ENCODE peak calls at places on chromosomes 16 and 17, in ten cellular contexts. G is activated T-cell treated with anti-CD3 and anti-CD28 coated beads for 24 hours, B is LoVo, X is ovary, F is HCEC 1CT, N is MCF 10A, V is T-helper 2 cell, E is tibial nerve, W is prostate gland, T is HuH-7.5. H is an unnamed sample.

GRCh38 chr16:26672206-26672605 is 394.5 kb upstream of the C16orf82 start:
- DNase-seq in G (peak), N (no peak), E (no peak), V (no peak), B (no peak), T (no peak), F (no peak), X (no peak), W (no peak), H (no peak)

GRCh38 chr16:89330177-89330856 is 112.8 kb downstream of the ZNF778 start:
- DNase-seq in B (peak), E (no peak), T (no peak), G (no peak), W (no peak), X (no peak), V (no peak), N (peak), F (no peak), H (peak)

GRCh38 chr16:25014500-25015147 is 545 bp downstream of the ARHGAP17 start:
- DNase-seq in E (peak), N (peak), W (peak), T (peak), V (no peak), G (no peak), B (peak), X (peak), F (peak), H (peak)

GRCh38 chr17:71987634-71988033 is 133.2 kb upstream of the SOX9 start:
- DNase-seq in B (no peak), N (peak), E (no peak), W (no peak), T (no peak), V (no peak), F (peak), X (no peak), G (no peak), H (no peak)

GRCh38 chr16:9138731-9139501 is 47.5 kb downstream of the HAPSTR1 start:
- DNase-seq in V (peak), G (peak), B (peak), E (peak), F (peak), X (peak), N (peak), T (peak), W (peak), H (peak)

GRCh38 chr16:2163211-2163881 is 7.8 kb downstream of the TRAF7 start:
- DNase-seq in T (no peak), F (no peak), V (no peak), E (no peak), B (peak), W (peak), N (peak), G (no peak), X (no peak), H (peak)

GRCh38 chr16:87474566-87474996 is 18.2 kb downstream of the ZCCHC14 start:
- DNase-seq in B (no peak), E (no peak), N (no peak), G (no peak), F (no peak), T (peak), W (no peak), X (no peak), V (no peak), H (no peak)

GRCh38 chr16:35180970-35181369 is 1721.6 kb downstream of the TP53TG3F start:
- DNase-seq in F (no peak), N (no peak), X (no peak), V (no peak), G (no peak), T (no peak), W (no peak), E (no peak), B (no peak), H (no peak)

GRCh38 chr17:35167666-35168065 is 20.0 kb downstream of the UNC45B start:
- DNase-seq in X (no peak), B (no peak), E (no peak), T (no peak), F (peak), N (peak), W (no peak), V (no peak), G (no peak), H (no peak)

GRCh38 chr16:63057342-63057741 is 1021.1 kb upstream of the CDH8 start:
- DNase-seq in V (no peak), W (no peak), G (no peak), F (no peak), X (no peak), B (no peak), E (no peak), T (no peak), N (no peak), H (no peak)

GRCh38 chr16:84532855-84533486 is 28.5 kb upstream of the MEAK7 start:
- DNase-seq in B (no peak), T (no peak), W (no peak), V (no peak), G (no peak), E (no peak), F (no peak), X (no peak), N (peak), H (no peak)

GRCh38 chr17:67491009-67491677 is 114.1 kb downstream of the PITPNC1 start:
- DNase-seq in X (peak), E (peak), W (peak), G (no peak), N (peak), F (peak), B (no peak), V (no peak), T (no peak), H (peak)

GRCh38 chr17:6454495-6455320 is 10.5 kb downstream of the PIMREG start:
- DNase-seq in B (no peak), V (no peak), F (no peak), T (no peak), X (no peak), E (no peak), W (no peak), N (no peak), G (no peak), H (no peak)

GRCh38 chr17:48561894-48562810 is 16.0 kb downstream of the HOXB4 start:
- DNase-seq in N (no peak), V (no peak), W (no peak), X (no peak), E (no peak), F (no peak), T (no peak), G (no peak), B (no peak), H (peak)

GRCh38 chr16:56833243-56833970 is 31.6 kb upstream of the SLC12A3 start:
- DNase-seq in B (no peak), T (no peak), V (no peak), N (no peak), X (no peak), W (no peak), E (no peak), G (no peak), F (no peak), H (no peak)

GRCh38 chr17:39400547-39401411 is 647 bp downstream of the FBXL20 start:
- DNase-seq in G (no peak), E (peak), F (no peak), V (no peak), W (no peak), B (no peak), T (peak), N (peak), X (peak), H (no peak)

GRCh38 chr16:88434353-88434690 is 18.8 kb upstream of the ZFPM1 start:
- DNase-seq in B (no peak), X (no peak), E (no peak), G (no peak), T (no peak), N (no peak), W (no peak), V (no peak), F (no peak), H (no peak)

GRCh38 chr17:34117332-34117731 is 137.8 kb upstream of the CCL2 start:
- DNase-seq in T (no peak), X (no peak), G (no peak), V (no peak), B (no peak), F (no peak), W (no peak), N (no peak), E (no peak), H (no peak)

GRCh38 chr17:56499799-56500388 is 93.6 kb upstream of the NOG start:
- DNase-seq in W (no peak), F (peak), E (peak), V (no peak), N (peak), B (peak), G (peak), X (no peak), T (peak), H (peak)

H was measured in Calu3.